ENCODE peak calls at places on chromosomes 4 and X, in four cellular contexts. One of them, this sample, is unnamed.

GRCh38 chrX:104018126-104018525 is 4.6 kb upstream of the H2BW1 start:
- DNase-seq in AG09319: no peak
- DNase-seq in caudate nucleus: no peak
- DNase-seq in AG09309: no peak
- DNase-seq in this sample: no peak

GRCh38 chr4:37073226-37073840 is 171.2 kb upstream of the NWD2 start:
- DNase-seq in AG09319: no peak
- DNase-seq in caudate nucleus: no peak
- DNase-seq in AG09309: no peak
- DNase-seq in this sample: peak; percentile 54

GRCh38 chrX:53433651-53434639 is at the start of gene HSD17B10:
- DNase-seq in AG09319: peak; percentile 16
- DNase-seq in caudate nucleus: peak; percentile 47
- DNase-seq in AG09309: no peak
- DNase-seq in this sample: peak; percentile 93

GRCh38 chr4:54232151-54232688 is 3.1 kb downstream of the PDGFRA start:
- DNase-seq in AG09319: no peak
- DNase-seq in caudate nucleus: no peak
- DNase-seq in AG09309: no peak
- DNase-seq in this sample: no peak

GRCh38 chr4:102174800-102175199 is 170.5 kb downstream of the SLC39A8 start:
- DNase-seq in AG09319: no peak
- DNase-seq in caudate nucleus: no peak
- DNase-seq in AG09309: peak; percentile 42
- DNase-seq in this sample: peak; percentile 8

GRCh38 chr4:3676196-3676595 is 90.0 kb upstream of the ADRA2C start:
- DNase-seq in AG09319: no peak
- DNase-seq in caudate nucleus: no peak
- DNase-seq in AG09309: no peak
- DNase-seq in this sample: no peak

GRCh38 chr4:14364953-14365533 is 637.2 kb upstream of the CPEB2 start:
- DNase-seq in AG09319: no peak
- DNase-seq in caudate nucleus: no peak
- DNase-seq in AG09309: no peak
- DNase-seq in this sample: no peak

GRCh38 chr4:187993827-187994226 is 1.7 kb upstream of the ZFP42 start:
- DNase-seq in AG09319: no peak
- DNase-seq in caudate nucleus: no peak
- DNase-seq in AG09309: no peak
- DNase-seq in this sample: peak; percentile 55

GRCh38 chr4:15765910-15766703 is 12.0 kb upstream of the CD38 start:
- DNase-seq in AG09319: no peak
- DNase-seq in caudate nucleus: no peak
- DNase-seq in AG09309: no peak
- DNase-seq in this sample: peak; percentile 34

GRCh38 chrX:28324306-28324705 is 262.9 kb upstream of the IL1RAPL1 start:
- DNase-seq in AG09319: no peak
- DNase-seq in caudate nucleus: no peak
- DNase-seq in AG09309: no peak
- DNase-seq in this sample: no peak

GRCh38 chr4:128859887-128860774 is 50.6 kb downstream of the JADE1 start:
- DNase-seq in AG09319: peak; percentile 49
- DNase-seq in caudate nucleus: no peak
- DNase-seq in AG09309: peak; percentile 39
- DNase-seq in this sample: no peak

GRCh38 chr4:110533940-110534339 is 58.0 kb downstream of the ENPEP start:
- DNase-seq in AG09319: peak; percentile 75
- DNase-seq in caudate nucleus: no peak
- DNase-seq in AG09309: peak; percentile 91
- DNase-seq in this sample: peak; percentile 39

GRCh38 chrX:111071542-111072277 is 24.3 kb upstream of the PAK3 start:
- DNase-seq in AG09319: no peak
- DNase-seq in caudate nucleus: no peak
- DNase-seq in AG09309: no peak
- DNase-seq in this sample: no peak

GRCh38 chrX:30904632-30905031 is 15.6 kb upstream of the TAB3 start:
- DNase-seq in AG09319: no peak
- DNase-seq in caudate nucleus: no peak
- DNase-seq in AG09309: no peak
- DNase-seq in this sample: no peak

GRCh38 chr4:30172416-30172815 is 547.8 kb upstream of the PCDH7 start:
- DNase-seq in AG09319: no peak
- DNase-seq in caudate nucleus: no peak
- DNase-seq in AG09309: no peak
- DNase-seq in this sample: no peak

GRCh38 chr4:90080116-90080515 is 47.1 kb upstream of the CCSER1 start:
- DNase-seq in AG09319: no peak
- DNase-seq in caudate nucleus: no peak
- DNase-seq in AG09309: no peak
- DNase-seq in this sample: no peak

GRCh38 chrX:150143721-150144440 is 205.6 kb upstream of the EOLA2 start:
- DNase-seq in AG09319: no peak
- DNase-seq in caudate nucleus: no peak
- DNase-seq in AG09309: no peak
- DNase-seq in this sample: no peak

GRCh38 chr4:81647388-81647787 is 175.7 kb upstream of the RASGEF1B start:
- DNase-seq in AG09319: no peak
- DNase-seq in caudate nucleus: no peak
- DNase-seq in AG09309: no peak
- DNase-seq in this sample: no peak

GRCh38 chrX:14030248-14030592 is 528 bp upstream of the GEMIN8 start:
- DNase-seq in AG09319: no peak
- DNase-seq in caudate nucleus: no peak
- DNase-seq in AG09309: no peak
- DNase-seq in this sample: no peak

GRCh38 chrX:7219153-7219705 is 71.3 kb upstream of the PUDP start:
- DNase-seq in AG09319: no peak
- DNase-seq in caudate nucleus: no peak
- DNase-seq in AG09309: no peak
- DNase-seq in this sample: no peak

GRCh38 chr4:26779674-26780073 is 81.0 kb upstream of the STIM2 start:
- DNase-seq in AG09319: peak; percentile 36
- DNase-seq in caudate nucleus: no peak
- DNase-seq in AG09309: no peak
- DNase-seq in this sample: no peak

GRCh38 chrX:74437530-74437929 is 16.2 kb downstream of the SLC16A2 start:
- DNase-seq in AG09319: no peak
- DNase-seq in caudate nucleus: no peak
- DNase-seq in AG09309: no peak
- DNase-seq in this sample: no peak

GRCh38 chr4:182242793-182243192 is 409 bp upstream of the TENM3 start:
- DNase-seq in AG09319: no peak
- DNase-seq in caudate nucleus: no peak
- DNase-seq in AG09309: no peak
- DNase-seq in this sample: no peak

GRCh38 chrX:94662665-94663064 is 988.7 kb downstream of the FAM133A start:
- DNase-seq in AG09319: no peak
- DNase-seq in caudate nucleus: no peak
- DNase-seq in AG09309: no peak
- DNase-seq in this sample: peak; percentile 33

GRCh38 chrX:15269618-15270521 is at the start of gene ASB9:
- DNase-seq in AG09319: no peak
- DNase-seq in caudate nucleus: no peak
- DNase-seq in AG09309: peak; percentile 10
- DNase-seq in this sample: peak; percentile 62

GRCh38 chr4:159487284-159487747 is 384.4 kb downstream of the RAPGEF2 start:
- DNase-seq in AG09319: peak; percentile 36
- DNase-seq in caudate nucleus: peak; percentile 10
- DNase-seq in AG09309: peak; percentile 53
- DNase-seq in this sample: peak; percentile 85

GRCh38 chr4:158823461-158823873 is 54.6 kb downstream of the FNIP2 start:
- DNase-seq in AG09319: no peak
- DNase-seq in caudate nucleus: no peak
- DNase-seq in AG09309: peak; percentile 37
- DNase-seq in this sample: no peak

GRCh38 chr4:7313991-7314390 is 120.7 kb downstream of the PSAPL1 start:
- DNase-seq in AG09319: no peak
- DNase-seq in caudate nucleus: no peak
- DNase-seq in AG09309: no peak
- DNase-seq in this sample: no peak

GRCh38 chr4:1376391-1376840 is 29.4 kb downstream of the UVSSA start:
- DNase-seq in AG09319: no peak
- DNase-seq in caudate nucleus: no peak
- DNase-seq in AG09309: no peak
- DNase-seq in this sample: no peak